ENCODE peak calls at places on chromosome 16, in ten cellular contexts. F is heart left ventricle, B is epithelial cell of esophagus, G is ovary, U is H1, O is GM10248, E is hepatocyte, N is PC-3, I is tibial artery, S is fibroblast of lung. M is an unnamed sample.
A peak's percentile ranks its signal among the peaks of the same experiment; 100 is the strongest.

GRCh38 chr16:65769055-65769465 is 597.4 kb upstream of the CDH5 start:
- DNase-seq in G (no peak), E (peak; percentile 45), F (no peak), U (no peak), N (no peak), O (no peak), S (peak; percentile 23), B (peak; percentile 80), I (no peak), M (no peak)

GRCh38 chr16:30494028-30494427 is 21.5 kb downstream of the ITGAL start:
- DNase-seq in F (no peak), O (no peak), N (no peak), E (no peak), B (no peak), I (no peak), G (no peak), S (no peak), U (no peak), M (no peak)

GRCh38 chr16:53732296-53732929 is 28.5 kb downstream of the FTO start:
- DNase-seq in B (peak; percentile 24), O (no peak), F (peak; percentile 11), I (no peak), U (no peak), G (no peak), E (no peak), N (peak; percentile 65), S (no peak), M (no peak)

GRCh38 chr16:29806641-29807425 is 504 bp downstream of the MAZ start:
- DNase-seq in S (no peak), F (peak; percentile 66), U (peak; percentile 79), N (peak; percentile 50), O (peak; percentile 36), G (peak; percentile 69), E (peak; percentile 71), I (peak; percentile 85), B (no peak), M (no peak)

GRCh38 chr16:56226840-56227525 is 35.7 kb downstream of the GNAO1 start:
- DNase-seq in B (no peak), E (no peak), N (no peak), F (no peak), O (no peak), G (no peak), S (no peak), U (no peak), I (no peak), M (no peak)

GRCh38 chr16:26665166-26665939 is 401.4 kb upstream of the C16orf82 start:
- DNase-seq in O (no peak), F (no peak), E (no peak), G (no peak), B (no peak), S (no peak), I (no peak), N (no peak), U (no peak), M (no peak)

GRCh38 chr16:6977291-6977690 is 355.4 kb upstream of the RBFOX1 start:
- DNase-seq in I (no peak), U (no peak), E (no peak), O (no peak), B (no peak), S (no peak), F (no peak), N (no peak), G (no peak), M (no peak)

GRCh38 chr16:15032547-15033308 is 23.1 kb downstream of the NTAN1 start:
- DNase-seq in F (no peak), I (no peak), S (peak; percentile 36), O (no peak), B (no peak), N (no peak), U (no peak), G (no peak), E (no peak), M (no peak)

GRCh38 chr16:50386819-50387218 is 18.0 kb upstream of the BRD7 start:
- DNase-seq in E (no peak), B (no peak), O (no peak), N (no peak), G (no peak), F (no peak), I (no peak), S (no peak), U (no peak), M (no peak)

GRCh38 chr16:27430923-27431484 is 29.0 kb downstream of the IL21R start:
- DNase-seq in S (peak; percentile 25), O (no peak), F (peak; percentile 8), U (peak; percentile 31), I (no peak), N (no peak), B (no peak), E (no peak), G (no peak), M (no peak)

GRCh38 chr16:30948087-30948955 is 547 bp upstream of the ORAI3 start:
- DNase-seq in O (peak; percentile 58), G (peak; percentile 98), E (peak; percentile 99), U (peak; percentile 98), S (peak; percentile 99), N (peak; percentile 68), I (peak; percentile 96), B (peak; percentile 93), F (peak; percentile 88), M (peak; percentile 87)

GRCh38 chr16:11781773-11782172 is 15.3 kb downstream of the ZC3H7A start:
- DNase-seq in F (no peak), O (no peak), N (no peak), S (peak; percentile 36), U (no peak), I (no peak), G (no peak), E (no peak), B (peak; percentile 92), M (no peak)

GRCh38 chr16:70395345-70395901 is 43.5 kb downstream of the ST3GAL2 start:
- DNase-seq in S (peak; percentile 42), N (peak; percentile 40), G (peak; percentile 43), F (peak; percentile 57), O (peak; percentile 84), E (peak; percentile 78), U (peak; percentile 95), B (peak; percentile 51), I (peak; percentile 75), M (no peak)

GRCh38 chr16:73610605-73611177 is 562.8 kb upstream of the ZFHX3 start:
- DNase-seq in I (no peak), B (no peak), S (no peak), U (no peak), E (no peak), O (no peak), N (no peak), F (no peak), G (no peak), M (no peak)

GRCh38 chr16:50653056-50653455 is 28.1 kb downstream of the SNX20 start:
- DNase-seq in N (no peak), G (no peak), O (no peak), U (no peak), B (no peak), F (no peak), I (no peak), S (no peak), E (no peak), M (no peak)

DNA sequence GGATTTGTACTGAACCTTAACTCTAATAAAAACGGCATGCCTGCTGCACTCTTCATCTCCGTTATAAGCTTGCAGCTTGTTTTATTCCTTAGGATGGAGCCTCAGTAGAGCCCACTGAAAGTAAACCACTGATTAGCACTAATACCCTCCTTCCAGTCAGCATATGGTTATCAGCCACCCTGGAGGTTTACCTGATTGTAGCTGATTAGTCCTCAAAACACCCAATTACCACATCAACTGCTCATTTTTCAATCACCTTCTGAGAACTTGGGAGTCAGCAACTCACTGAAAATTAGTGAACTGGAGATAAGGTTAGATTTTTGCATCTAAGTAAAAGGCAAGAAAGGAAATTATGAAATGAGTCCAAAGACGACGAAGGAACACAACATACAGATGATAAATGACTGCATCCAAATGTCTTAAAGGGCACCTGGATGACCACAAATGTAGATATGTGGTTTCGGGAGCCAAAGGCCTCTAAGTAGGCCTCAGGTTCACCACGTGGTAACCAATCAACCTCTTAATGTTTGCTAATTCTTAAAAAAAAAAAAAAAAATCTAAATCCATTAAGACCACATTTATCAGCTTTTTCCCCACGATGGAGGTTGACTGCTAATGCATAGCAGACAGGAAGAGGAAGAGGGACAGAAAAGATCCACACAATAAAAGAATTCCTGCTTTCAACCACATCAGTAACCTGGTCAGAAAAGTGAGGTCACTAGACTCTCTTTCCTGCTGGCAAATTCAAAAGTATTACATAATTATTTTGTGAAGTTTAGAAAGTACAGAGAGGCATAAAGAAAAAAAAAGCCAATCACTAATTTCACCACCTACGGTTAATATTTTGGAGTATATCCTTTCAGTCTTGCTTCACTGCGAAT is 28.0 kb downstream of the DCUN1D3 start:
- DNase-seq in S (no peak), E (no peak), G (no peak), N (no peak), F (no peak), B (no peak), U (no peak), O (no peak), I (no peak), M (no peak)
- TF ChIP-seq CTCF in S (no peak), E (no peak), G (no peak), N (no peak), F (no peak), B (no peak), U (no peak), O (no peak), I (no peak), M (no peak)

GRCh38 chr16:5633845-5634440 is 536.3 kb upstream of the EEF2KMT start:
- DNase-seq in N (peak; percentile 35), E (peak; percentile 54), U (no peak), O (peak; percentile 46), B (peak; percentile 21), F (no peak), G (no peak), S (peak; percentile 2), I (no peak), M (no peak)
- TF ChIP-seq CTCF in N (peak; percentile 54), E (peak; percentile 53), U (peak; percentile 75), O (peak; percentile 35), B (peak; percentile 27), F (no peak), G (no peak), S (no peak), I (no peak), M (peak; percentile 7)

DNA sequence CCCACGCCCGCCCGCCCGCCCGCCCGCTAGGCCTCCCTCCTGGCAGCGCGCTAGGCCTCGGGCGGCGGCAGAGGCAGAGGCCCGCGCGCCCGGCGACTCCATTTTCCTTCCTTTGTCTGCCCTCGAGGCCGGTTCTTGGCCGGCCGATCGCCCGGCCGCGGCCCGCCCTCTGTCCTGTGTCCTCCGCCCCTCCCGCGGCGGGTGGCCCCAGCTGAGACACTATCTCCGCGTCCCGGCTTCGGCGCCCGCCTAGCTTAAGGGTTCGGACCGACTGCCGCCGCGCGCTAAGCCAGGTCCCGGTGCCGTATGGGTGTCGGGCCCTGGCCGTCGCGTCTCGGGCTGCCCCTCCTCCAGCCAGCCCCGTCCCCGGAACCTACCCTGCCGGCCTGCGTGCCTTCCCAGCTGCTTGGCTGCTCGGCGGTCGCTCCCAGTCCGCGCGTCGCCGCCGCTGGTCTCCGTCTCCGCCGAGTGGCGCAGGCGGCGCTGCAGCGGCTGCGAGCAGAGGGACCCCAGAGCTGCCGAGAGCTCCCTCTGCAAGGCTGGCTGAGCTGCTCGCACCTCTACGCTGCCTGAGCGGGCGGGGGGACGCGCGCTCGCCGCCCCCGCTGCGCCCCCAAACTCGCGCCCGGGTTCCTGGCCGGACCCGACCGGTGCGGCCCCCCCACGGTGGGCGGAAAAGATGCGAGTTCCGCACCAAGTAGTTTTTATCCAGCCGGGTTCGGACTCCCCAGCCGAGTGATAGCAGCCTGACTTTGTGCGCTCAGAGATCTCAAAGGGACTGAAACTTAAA is 787 bp downstream of the CTCF start:
- DNase-seq in E (peak; percentile 82), N (peak; percentile 22), B (peak; percentile 57), O (no peak), U (peak; percentile 76), G (peak; percentile 57), F (peak; percentile 54), I (peak; percentile 79), S (peak; percentile 38), M (no peak)
- TF ChIP-seq CTCF in E (peak; percentile 35), N (peak; percentile 21), B (no peak), O (peak; percentile 37), U (peak; percentile 28), G (peak; percentile 42), F (peak; percentile 18), I (no peak), S (peak; percentile 5), M (peak; percentile 23)

GRCh38 chr16:1379863-1380174 is 28.1 kb downstream of the GNPTG start:
- DNase-seq in G (no peak), I (no peak), U (no peak), F (no peak), B (no peak), S (no peak), O (no peak), N (no peak), E (no peak), M (no peak)
- TF ChIP-seq CTCF in G (no peak), I (no peak), U (no peak), F (no peak), B (no peak), S (no peak), O (no peak), N (no peak), E (peak; percentile 11), M (no peak)

M was measured in BJ.